ENCODE peak calls at places on chromosome 12, in five cellular contexts. C, S, L, N and W are unnamed samples. For H3K4me1, the result is how much of the 10 kb centered on the place peaks cover.

GRCh38 chr12:131415781-131416180 is 295.1 kb upstream of the SFSWAP start:
- DNase-seq in S (no peak), L (no peak), N (no peak), C (no peak), W (no peak)

GRCh38 chr12:54191126-54191525 is 2.3 kb upstream of the SMUG1 start:
- DNase-seq in L (no peak), S (no peak), N (no peak), C (no peak), W (no peak)

GRCh38 chr12:131852551-131853299 is 24.5 kb downstream of the MMP17 start:
- DNase-seq in S (no peak), C (no peak), L (no peak), N (no peak), W (no peak)

GRCh38 chr12:92096346-92097136 is 49.1 kb downstream of the BTG1 start:
- DNase-seq in L (no peak), S (no peak), N (no peak), C (no peak), W (no peak)

GRCh38 chr12:104659058-104659457 is 202.3 kb downstream of the CHST11 start:
- DNase-seq in N (no peak), L (no peak), S (no peak), C (no peak), W (no peak)

GRCh38 chr12:29238822-29239291 is 89.8 kb downstream of the FAR2 start:
- DNase-seq in L (no peak), C (no peak), S (no peak), N (no peak), W (no peak)

GRCh38 chr12:68943848-68944247 is 10.9 kb upstream of the CPM start:
- DNase-seq in N (no peak), L (peak), S (no peak), C (no peak), W (no peak)

GRCh38 chr12:71890475-71890874 is 48.2 kb upstream of the TPH2 start:
- DNase-seq in L (no peak), S (no peak), N (no peak), C (no peak), W (no peak)

GRCh38 chr12:92034858-92035401 is 110.7 kb downstream of the BTG1 start:
- DNase-seq in C (peak), S (peak), N (peak), L (peak), W (no peak)

GRCh38 chr12:19021646-19022045 is 107.9 kb upstream of the PLEKHA5 start:
- DNase-seq in S (no peak), L (peak), C (no peak), N (no peak), W (no peak)

GRCh38 chr12:10212623-10213131 is at the start of gene GABARAPL1:
- DNase-seq in C (peak), L (peak), S (peak), N (peak), W (peak)

GRCh38 chr12:5872745-5873144 is 72.3 kb downstream of the ANO2 start:
- DNase-seq in L (peak), S (no peak), C (no peak), N (no peak), W (no peak)

GRCh38 chr12:12282761-12283160 is 15.9 kb upstream of the LRP6 start:
- DNase-seq in C (no peak), L (no peak), N (no peak), S (no peak), W (no peak)

GRCh38 chr12:76457818-76458217 is 101.8 kb downstream of the OSBPL8 start:
- DNase-seq in C (no peak), S (no peak), L (no peak), N (no peak), W (no peak)

GRCh38 chr12:10749700-10750384 is 26.7 kb upstream of the YBX3 start:
- DNase-seq in L (peak), C (peak), N (peak), S (peak), W (peak)

GRCh38 chr12:58916891-58917570 is 3.3 kb downstream of the LRIG3 start:
- DNase-seq in C (no peak), L (no peak), S (no peak), N (peak), W (no peak)

GRCh38 chr12:85874064-85874463 is at the start of gene NTS:
- DNase-seq in N (no peak), L (no peak), C (no peak), S (no peak), W (no peak)

GRCh38 chr12:70910666-70911065 is 9.9 kb downstream of the PTPRR start:
- DNase-seq in L (no peak), N (no peak), S (no peak), C (no peak), W (no peak)

GRCh38 chr12:131547560-131547959 is 163.3 kb upstream of the SFSWAP start:
- DNase-seq in S (no peak), L (no peak), N (no peak), C (no peak), W (no peak)

GRCh38 chr12:4267904-4268548 is 5.5 kb upstream of the CCND2 start:
- DNase-seq in C (no peak), S (no peak), N (no peak), L (no peak), W (no peak)

GRCh38 chr12:12930633-12931032 is 21.3 kb downstream of the GPRC5D start:
- DNase-seq in C (no peak), S (no peak), N (no peak), L (no peak), W (no peak)

GRCh38 chr12:109677323-109677722 is 36.3 kb upstream of the FAM222A start:
- DNase-seq in S (no peak), N (no peak), L (no peak), C (no peak), W (no peak)

GRCh38 chr12:12693111-12693671 is 2.8 kb downstream of the GPR19 start:
- DNase-seq in L (no peak), S (no peak), N (no peak), C (no peak), W (no peak)

GRCh38 chr12:2614341-2614740 is 180.4 kb upstream of the FKBP4 start:
- DNase-seq in N (no peak), L (no peak), S (no peak), C (no peak), W (no peak)

GRCh38 chr12:68975811-68976210 is 42.8 kb upstream of the CPM start:
- DNase-seq in C (no peak), S (no peak), N (no peak), L (no peak), W (no peak)

GRCh38 chr12:92144045-92144630 is 1.5 kb downstream of the BTG1 start:
- DNase-seq in C (peak), N (peak), S (peak), L (peak), W (peak)

GRCh38 chr12:28908646-28909045 is 240.4 kb upstream of the FAR2 start:
- DNase-seq in L (no peak), S (no peak), C (no peak), N (no peak), W (no peak)

GRCh38 chr12:58803893-58804292 is 116.4 kb downstream of the LRIG3 start:
- DNase-seq in C (no peak), L (no peak), S (no peak), N (no peak), W (no peak)

GRCh38 chr12:52223411-52224039 is 9.5 kb upstream of the KRT7 start:
- DNase-seq in C (no peak), S (no peak), N (no peak), L (no peak), W (no peak)

GRCh38 chr12:52716061-52716460 is 12.7 kb upstream of the KRT77 start:
- DNase-seq in S (no peak), N (no peak), C (no peak), L (no peak), W (no peak)

GRCh38 chr12:2244013-2244861 is 191.4 kb downstream of the CACNA1C start:
- DNase-seq in C (no peak), L (peak), S (no peak), N (peak), W (no peak)

GRCh38 chr12:5713599-5714001 is 231.5 kb downstream of the ANO2 start:
- DNase-seq in N (no peak), C (no peak), S (no peak), L (no peak), W (no peak)

GRCh38 chr12:40602562-40602961 is 89.7 kb upstream of the CNTN1 start:
- DNase-seq in L (no peak), N (no peak), S (no peak), C (no peak), W (no peak)

GRCh38 chr12:40597133-40597532 is 95.1 kb upstream of the CNTN1 start:
- DNase-seq in S (no peak), L (no peak), N (no peak), C (no peak), W (no peak)

DNA sequence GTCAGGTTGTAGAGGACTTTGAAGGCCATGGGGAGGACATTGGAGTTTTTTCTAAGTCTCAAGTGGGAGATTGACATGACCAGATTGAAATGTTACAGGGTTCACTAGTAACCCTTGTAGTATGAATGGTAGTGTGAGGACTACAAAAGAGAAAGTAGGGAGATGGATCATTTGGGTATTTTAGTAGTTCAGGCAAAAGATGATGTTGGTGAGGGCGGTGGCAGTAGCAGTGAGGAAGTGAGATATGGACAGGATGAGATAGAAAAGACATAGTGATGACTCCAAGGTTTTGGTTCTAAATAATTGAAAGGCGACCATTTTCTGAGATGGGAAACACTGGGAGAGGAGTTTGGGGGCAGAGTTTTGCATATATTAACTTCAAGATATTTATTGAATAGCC is 94.2 kb upstream of the CNTN1 start:
- DNase-seq in C (no peak), L (no peak), N (no peak), S (no peak), W (no peak)
- TF ChIP-seq EP300 in C (no peak), L (no peak), N (no peak), S (no peak), W (no peak)

GRCh38 chr12:127501916-127502315 is 765.1 kb upstream of the TMEM132C start:
- DNase-seq in N (no peak), C (no peak), L (no peak), S (no peak), W (no peak)
- H3K4me1 ChIP-seq in N (under half), C (under half), L (under half), S (under half), W (under half)

GRCh38 chr12:8629486-8630033 is 16.9 kb upstream of the AICDA start:
- DNase-seq in N (no peak), C (no peak), S (no peak), L (no peak), W (no peak)

GRCh38 chr12:8628731-8629130 is 16.1 kb upstream of the AICDA start:
- DNase-seq in S (no peak), C (no peak), N (no peak), L (no peak), W (no peak)

GRCh38 chr12:8630131-8630530 is 17.5 kb upstream of the AICDA start:
- DNase-seq in N (no peak), C (no peak), L (no peak), S (no peak), W (no peak)
- TF ChIP-seq EP300 in N (no peak), C (no peak), L (no peak), S (no peak), W (no peak)

GRCh38 chr12:46449856-46450255 is 77.3 kb upstream of the SLC38A2 start:
- DNase-seq in N (no peak), C (no peak), L (no peak), S (no peak), W (no peak)

GRCh38 chr12:46446645-46447044 is 74.1 kb upstream of the SLC38A2 start:
- DNase-seq in L (no peak), C (no peak), S (no peak), N (no peak), W (no peak)

GRCh38 chr12:46451276-46452021 is 78.9 kb upstream of the SLC38A2 start:
- DNase-seq in C (no peak), N (no peak), S (no peak), L (no peak), W (no peak)

GRCh38 chr12:46450279-46450748 is 77.7 kb upstream of the SLC38A2 start:
- DNase-seq in C (peak), N (peak), S (peak), L (no peak), W (peak)

GRCh38 chr12:46449161-46449715 is 76.7 kb upstream of the SLC38A2 start:
- DNase-seq in S (no peak), L (no peak), N (no peak), C (no peak), W (no peak)
- H3K4me1 ChIP-seq in S (under half), L (half or more), N (under half), C (under half), W (half or more)

DNA sequence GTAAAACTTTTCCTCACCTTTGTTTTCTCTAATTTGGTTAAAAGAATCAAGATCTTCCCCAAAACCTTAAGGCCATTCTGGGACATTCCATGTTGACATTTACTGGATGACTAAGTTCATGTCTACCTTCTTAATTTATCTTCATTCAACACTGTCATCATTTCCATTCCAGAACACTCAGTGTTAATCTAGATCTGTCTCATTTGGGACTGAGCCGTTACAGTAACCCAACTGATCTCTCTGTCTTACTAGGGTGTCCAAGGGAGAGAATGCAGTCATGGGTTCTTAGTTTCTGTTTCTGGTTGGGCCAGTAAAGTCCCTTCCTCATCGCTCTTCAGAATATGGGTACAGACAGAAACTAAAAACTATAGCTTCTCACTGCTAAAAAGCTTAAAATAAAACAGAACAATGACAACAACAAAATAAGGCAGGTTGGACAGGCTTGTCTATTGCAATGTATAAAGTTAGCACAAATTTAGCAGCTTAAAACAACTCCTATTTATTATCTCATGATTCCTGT is 144.8 kb downstream of the ASCL1 start:
- DNase-seq in C (no peak), N (no peak), L (no peak), S (no peak), W (no peak)
- TF ChIP-seq EP300 in C (no peak), N (no peak), L (no peak), S (no peak), W (no peak)